ENCODE peak calls at places on chromosomes 13 and 19, in nine cellular contexts. D is activated CD4-positive, alpha-beta memory T cell treated with anti-CD3 and anti-CD28 coated beads, Interleukin-2, amount 10 ng/mL, durations not matched to agents 7 days and 5 days; E is GM03348; C is naive thymus-derived CD8-positive, alpha-beta T cell; Q is psoas muscle; M is H7; U is HuH-7; V is AML-193; A is stimulated activated CD8-positive, alpha-beta memory T cell treated with anti-CD3 and anti-CD28 coated beads, Interleukin-7, amount 100 ng/mL, for 1 hour. R is an unnamed sample.

GRCh38 chr19:13149628-13150186 is 468 bp downstream of the STX10 start:
- DNase-seq in E (peak), U (no peak), V (no peak), A (no peak), D (peak), Q (peak), C (peak), M (no peak), R (peak)

GRCh38 chr13:33751151-33751550 is 66.8 kb upstream of the RFC3 start:
- DNase-seq in A (no peak), Q (no peak), V (no peak), C (no peak), E (peak), M (no peak), U (no peak), D (no peak), R (no peak)

GRCh38 chr19:29660835-29661234 is 4.4 kb upstream of the PLEKHF1 start:
- DNase-seq in E (no peak), D (no peak), U (no peak), V (no peak), C (no peak), A (no peak), Q (no peak), M (no peak), R (no peak)

GRCh38 chr19:49793561-49793840 is 19.6 kb downstream of the FUZ start:
- DNase-seq in A (no peak), U (no peak), V (no peak), D (no peak), C (no peak), Q (no peak), M (no peak), E (no peak), R (peak)

GRCh38 chr13:52162279-52163101 is 3.1 kb upstream of the NEK3 start:
- DNase-seq in V (peak), D (no peak), C (no peak), Q (no peak), M (no peak), A (no peak), E (no peak), U (no peak), R (peak)

GRCh38 chr13:74206061-74206561 is 71.9 kb upstream of the KLF12 start:
- DNase-seq in M (no peak), Q (no peak), C (no peak), D (no peak), U (no peak), V (no peak), A (no peak), E (peak), R (no peak)

GRCh38 chr19:17376935-17377600 is at the start of gene PLVAP:
- DNase-seq in Q (peak), E (no peak), M (peak), V (no peak), C (no peak), U (no peak), A (no peak), D (no peak), R (peak)

GRCh38 chr13:31793246-31793645 is 53.9 kb downstream of the RXFP2 start:
- DNase-seq in U (no peak), C (no peak), M (no peak), E (peak), A (no peak), Q (no peak), V (no peak), D (no peak), R (no peak)

GRCh38 chr13:40192516-40193257 is 473.8 kb downstream of the FOXO1 start:
- DNase-seq in C (no peak), A (no peak), Q (peak), D (no peak), E (peak), V (no peak), U (no peak), M (no peak), R (no peak)

GRCh38 chr19:49875801-49876421 is 1.2 kb downstream of the AKT1S1 start:
- DNase-seq in U (peak), C (peak), Q (peak), A (peak), V (peak), M (peak), D (peak), E (peak), R (peak)